ENCODE peak calls at places on chromosomes 4 and X, in five cellular contexts. One of them, this sample, is unnamed. For H3K9me3, the result is how much of the 10 kb centered on the place peaks cover.

GRCh38 chr4:78168029-78168428 is 110.9 kb downstream of the FRAS1 start:
- DNase-seq in breast epithelium: no peak
- DNase-seq in uterus: no peak
- DNase-seq in fibroblast of lung: no peak
- DNase-seq in heart left ventricle: no peak
- DNase-seq in this sample: no peak

GRCh38 chrX:24694825-24695224 is 1.1 kb downstream of the POLA1 start:
- DNase-seq in fibroblast of lung: no peak
- DNase-seq in breast epithelium: no peak
- DNase-seq in heart left ventricle: no peak
- DNase-seq in uterus: no peak
- DNase-seq in this sample: no peak

GRCh38 chr4:75004755-75005668 is 72.1 kb downstream of the PARM1 start:
- DNase-seq in breast epithelium: no peak
- DNase-seq in heart left ventricle: no peak
- DNase-seq in uterus: no peak
- DNase-seq in fibroblast of lung: peak
- DNase-seq in this sample: peak

GRCh38 chrX:79630033-79631009 is 263.2 kb upstream of the ITM2A start:
- DNase-seq in heart left ventricle: no peak
- DNase-seq in breast epithelium: no peak
- DNase-seq in uterus: no peak
- DNase-seq in fibroblast of lung: no peak
- DNase-seq in this sample: no peak

GRCh38 chr4:77963005-77963404 is 94.1 kb upstream of the FRAS1 start:
- DNase-seq in breast epithelium: no peak
- DNase-seq in fibroblast of lung: no peak
- DNase-seq in heart left ventricle: no peak
- DNase-seq in uterus: no peak
- DNase-seq in this sample: no peak

GRCh38 chr4:14168919-14169318 is 541.4 kb upstream of the BOD1L1 start:
- DNase-seq in fibroblast of lung: peak
- DNase-seq in breast epithelium: peak
- DNase-seq in uterus: peak
- DNase-seq in heart left ventricle: no peak
- DNase-seq in this sample: peak

GRCh38 chr4:139783761-139784484 is 118.3 kb downstream of the MGST2 start:
- DNase-seq in fibroblast of lung: peak
- DNase-seq in uterus: no peak
- DNase-seq in heart left ventricle: no peak
- DNase-seq in breast epithelium: peak
- DNase-seq in this sample: no peak

GRCh38 chrX:23616361-23616760 is 50.9 kb upstream of the PRDX4 start:
- DNase-seq in uterus: no peak
- DNase-seq in heart left ventricle: no peak
- DNase-seq in fibroblast of lung: peak
- DNase-seq in breast epithelium: no peak
- DNase-seq in this sample: no peak

GRCh38 chrX:49754238-49754857 is 58.6 kb upstream of the PAGE1 start:
- DNase-seq in breast epithelium: no peak
- DNase-seq in heart left ventricle: no peak
- DNase-seq in uterus: peak
- DNase-seq in fibroblast of lung: peak
- DNase-seq in this sample: peak

GRCh38 chr4:69467797-69468196 is 27.9 kb downstream of the UGT2B4 start:
- DNase-seq in breast epithelium: no peak
- DNase-seq in heart left ventricle: no peak
- DNase-seq in fibroblast of lung: no peak
- DNase-seq in uterus: no peak
- DNase-seq in this sample: no peak

GRCh38 chr4:108681321-108681809 is 31.0 kb downstream of the OSTC start:
- DNase-seq in breast epithelium: no peak
- DNase-seq in uterus: no peak
- DNase-seq in fibroblast of lung: no peak
- DNase-seq in heart left ventricle: no peak
- DNase-seq in this sample: no peak

GRCh38 chr4:85019411-85019810 is 52.9 kb upstream of the WDFY3 start:
- DNase-seq in uterus: no peak
- DNase-seq in heart left ventricle: no peak
- DNase-seq in fibroblast of lung: no peak
- DNase-seq in breast epithelium: no peak
- DNase-seq in this sample: no peak

GRCh38 chr4:82194329-82194728 is 179.5 kb downstream of the HNRNPD start:
- DNase-seq in heart left ventricle: no peak
- DNase-seq in breast epithelium: no peak
- DNase-seq in uterus: no peak
- DNase-seq in fibroblast of lung: no peak
- DNase-seq in this sample: no peak

GRCh38 chrX:102835504-102836146 is 101.4 kb upstream of the RAB40AL start:
- DNase-seq in heart left ventricle: no peak
- DNase-seq in breast epithelium: no peak
- DNase-seq in fibroblast of lung: no peak
- DNase-seq in uterus: no peak
- DNase-seq in this sample: no peak

GRCh38 chr4:8238061-8238511 is 31.5 kb upstream of the HTRA3 start:
- DNase-seq in breast epithelium: no peak
- DNase-seq in heart left ventricle: no peak
- DNase-seq in fibroblast of lung: no peak
- DNase-seq in uterus: no peak
- DNase-seq in this sample: no peak

GRCh38 chr4:33334416-33334815 is 2614.2 kb downstream of the PCDH7 start:
- DNase-seq in heart left ventricle: no peak
- DNase-seq in fibroblast of lung: no peak
- DNase-seq in breast epithelium: no peak
- DNase-seq in uterus: no peak
- DNase-seq in this sample: no peak

GRCh38 chrX:40459576-40460158 is 121.1 kb upstream of the ATP6AP2 start:
- DNase-seq in breast epithelium: no peak
- DNase-seq in heart left ventricle: no peak
- DNase-seq in fibroblast of lung: no peak
- DNase-seq in uterus: no peak
- DNase-seq in this sample: no peak

GRCh38 chr4:2936773-2937145 is 26.4 kb downstream of the NOP14 start:
- DNase-seq in heart left ventricle: peak
- DNase-seq in breast epithelium: peak
- DNase-seq in fibroblast of lung: peak
- DNase-seq in uterus: no peak
- DNase-seq in this sample: peak

GRCh38 chr4:184424279-184424678 is 50.1 kb downstream of the IRF2 start:
- DNase-seq in breast epithelium: no peak
- DNase-seq in heart left ventricle: no peak
- DNase-seq in uterus: no peak
- DNase-seq in fibroblast of lung: no peak
- DNase-seq in this sample: no peak

GRCh38 chr4:8592366-8593267 is at the start of gene CPZ:
- DNase-seq in uterus: peak
- DNase-seq in heart left ventricle: peak
- DNase-seq in fibroblast of lung: peak
- DNase-seq in breast epithelium: no peak
- DNase-seq in this sample: no peak

GRCh38 chrX:1239681-1240142 is 27.3 kb upstream of the CRLF2 start:
- DNase-seq in heart left ventricle: peak
- DNase-seq in fibroblast of lung: no peak
- DNase-seq in uterus: peak
- DNase-seq in breast epithelium: peak
- DNase-seq in this sample: peak

GRCh38 chr4:61520176-61520575 is 320.1 kb downstream of the ADGRL3 start:
- DNase-seq in uterus: no peak
- DNase-seq in breast epithelium: no peak
- DNase-seq in fibroblast of lung: peak
- DNase-seq in heart left ventricle: no peak
- DNase-seq in this sample: no peak

GRCh38 chr4:6492027-6492590 is 19.7 kb upstream of the PPP2R2C start:
- DNase-seq in heart left ventricle: no peak
- DNase-seq in breast epithelium: no peak
- DNase-seq in uterus: no peak
- DNase-seq in fibroblast of lung: no peak
- DNase-seq in this sample: no peak

GRCh38 chr4:182250446-182250845 is 7.2 kb downstream of the TENM3 start:
- DNase-seq in fibroblast of lung: peak
- DNase-seq in heart left ventricle: no peak
- DNase-seq in uterus: no peak
- DNase-seq in breast epithelium: no peak
- DNase-seq in this sample: no peak

GRCh38 chrX:10939384-10939783 is 171.7 kb upstream of the HCCS start:
- DNase-seq in heart left ventricle: no peak
- DNase-seq in uterus: no peak
- DNase-seq in breast epithelium: no peak
- DNase-seq in fibroblast of lung: peak
- DNase-seq in this sample: no peak

GRCh38 chr4:107870916-107871786 is 46.4 kb downstream of the SGMS2 start:
- DNase-seq in breast epithelium: no peak
- DNase-seq in uterus: no peak
- DNase-seq in heart left ventricle: no peak
- DNase-seq in fibroblast of lung: peak
- DNase-seq in this sample: no peak

GRCh38 chr4:143381171-143382118 is 44.8 kb downstream of the GAB1 start:
- DNase-seq in breast epithelium: peak
- DNase-seq in fibroblast of lung: peak
- DNase-seq in heart left ventricle: peak
- DNase-seq in uterus: peak
- DNase-seq in this sample: peak

GRCh38 chrX:154541896-154542722 is 4.5 kb downstream of the G6PD start:
- DNase-seq in uterus: peak
- DNase-seq in heart left ventricle: peak
- DNase-seq in fibroblast of lung: peak
- DNase-seq in breast epithelium: peak
- DNase-seq in this sample: peak

GRCh38 chrX:38560776-38561125 is 591 bp upstream of the TSPAN7 start:
- DNase-seq in heart left ventricle: no peak
- DNase-seq in breast epithelium: no peak
- DNase-seq in uterus: no peak
- DNase-seq in fibroblast of lung: no peak
- DNase-seq in this sample: no peak

GRCh38 chrX:38561126-38561868 is at the start of gene TSPAN7:
- DNase-seq in uterus: peak
- DNase-seq in fibroblast of lung: peak
- DNase-seq in breast epithelium: peak
- DNase-seq in heart left ventricle: peak
- DNase-seq in this sample: peak

GRCh38 chrX:38563006-38563405 is 1.7 kb downstream of the TSPAN7 start:
- DNase-seq in breast epithelium: no peak
- DNase-seq in fibroblast of lung: no peak
- DNase-seq in uterus: no peak
- DNase-seq in heart left ventricle: no peak
- DNase-seq in this sample: no peak

GRCh38 chrX:38558681-38559080 is 2.7 kb upstream of the TSPAN7 start:
- DNase-seq in fibroblast of lung: no peak
- DNase-seq in uterus: no peak
- DNase-seq in heart left ventricle: no peak
- DNase-seq in breast epithelium: no peak
- DNase-seq in this sample: no peak

GRCh38 chrX:38561951-38562719 is 793 bp downstream of the TSPAN7 start:
- DNase-seq in fibroblast of lung: no peak
- DNase-seq in breast epithelium: no peak
- DNase-seq in uterus: peak
- DNase-seq in heart left ventricle: peak
- DNase-seq in this sample: peak
- H3K9me3 ChIP-seq in fibroblast of lung: under half
- H3K9me3 ChIP-seq in breast epithelium: under half
- H3K9me3 ChIP-seq in uterus: under half
- H3K9me3 ChIP-seq in heart left ventricle: under half
- H3K9me3 ChIP-seq in this sample: under half

GRCh38 chrX:66020578-66021406 is 19.1 kb downstream of the VSIG4 start:
- DNase-seq in heart left ventricle: no peak
- DNase-seq in fibroblast of lung: no peak
- DNase-seq in uterus: no peak
- DNase-seq in breast epithelium: no peak
- DNase-seq in this sample: no peak

GRCh38 chrX:66017659-66018170 is 22.2 kb downstream of the VSIG4 start:
- DNase-seq in uterus: no peak
- DNase-seq in breast epithelium: no peak
- DNase-seq in fibroblast of lung: no peak
- DNase-seq in heart left ventricle: no peak
- DNase-seq in this sample: no peak

GRCh38 chrX:66018585-66019309 is 21.1 kb downstream of the VSIG4 start:
- DNase-seq in heart left ventricle: no peak
- DNase-seq in breast epithelium: no peak
- DNase-seq in fibroblast of lung: no peak
- DNase-seq in uterus: no peak
- DNase-seq in this sample: no peak

GRCh38 chrX:66019974-66020373 is 19.9 kb downstream of the VSIG4 start:
- DNase-seq in uterus: no peak
- DNase-seq in fibroblast of lung: no peak
- DNase-seq in breast epithelium: no peak
- DNase-seq in heart left ventricle: no peak
- DNase-seq in this sample: no peak

DNA sequence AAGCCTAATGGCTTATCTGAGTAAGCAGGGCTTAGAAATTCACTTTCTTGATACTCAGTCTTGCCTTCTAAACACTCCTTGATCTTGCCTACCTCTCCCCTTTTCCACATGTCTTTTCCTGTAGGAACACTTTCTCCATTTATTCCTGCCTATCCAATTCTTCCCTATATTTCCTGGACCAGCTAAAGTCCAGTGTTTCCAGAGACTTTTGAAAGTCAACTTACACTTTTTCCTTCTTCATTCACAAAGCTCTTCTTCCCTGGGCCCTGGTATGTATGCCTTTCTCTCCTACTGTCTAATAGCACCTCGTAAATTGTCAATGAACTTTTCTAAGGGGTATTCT is 20.6 kb downstream of the VSIG4 start:
- DNase-seq in uterus: no peak
- DNase-seq in heart left ventricle: no peak
- DNase-seq in fibroblast of lung: no peak
- DNase-seq in breast epithelium: no peak
- DNase-seq in this sample: no peak
- H3K9me3 ChIP-seq in uterus: under half
- H3K9me3 ChIP-seq in heart left ventricle: under half
- H3K9me3 ChIP-seq in fibroblast of lung: under half
- H3K9me3 ChIP-seq in breast epithelium: under half
- H3K9me3 ChIP-seq in this sample: under half

GRCh38 chrX:152946681-152947080 is 47.2 kb downstream of the PNMA5 start:
- DNase-seq in fibroblast of lung: no peak
- DNase-seq in uterus: no peak
- DNase-seq in breast epithelium: no peak
- DNase-seq in heart left ventricle: no peak
- DNase-seq in this sample: no peak
- H3K9me3 ChIP-seq in fibroblast of lung: under half
- H3K9me3 ChIP-seq in uterus: under half
- H3K9me3 ChIP-seq in breast epithelium: under half
- H3K9me3 ChIP-seq in heart left ventricle: under half
- H3K9me3 ChIP-seq in this sample: under half

GRCh38 chrX:47637546-47638195 is 7.9 kb upstream of the CFP start:
- DNase-seq in heart left ventricle: no peak
- DNase-seq in breast epithelium: no peak
- DNase-seq in uterus: no peak
- DNase-seq in fibroblast of lung: peak
- DNase-seq in this sample: peak

GRCh38 chrX:47633671-47634590 is 4.2 kb upstream of the CFP start:
- DNase-seq in breast epithelium: no peak
- DNase-seq in uterus: no peak
- DNase-seq in fibroblast of lung: peak
- DNase-seq in heart left ventricle: no peak
- DNase-seq in this sample: no peak

GRCh38 chrX:47632664-47633063 is 2.9 kb upstream of the CFP start:
- DNase-seq in breast epithelium: no peak
- DNase-seq in fibroblast of lung: no peak
- DNase-seq in uterus: no peak
- DNase-seq in heart left ventricle: no peak
- DNase-seq in this sample: no peak

GRCh38 chrX:47631676-47632075 is 1.9 kb upstream of the CFP start:
- DNase-seq in fibroblast of lung: no peak
- DNase-seq in breast epithelium: no peak
- DNase-seq in heart left ventricle: no peak
- DNase-seq in uterus: no peak
- DNase-seq in this sample: no peak

GRCh38 chrX:47634871-47635575 is 5.3 kb upstream of the CFP start:
- DNase-seq in fibroblast of lung: no peak
- DNase-seq in heart left ventricle: no peak
- DNase-seq in breast epithelium: no peak
- DNase-seq in uterus: no peak
- DNase-seq in this sample: no peak
- H3K9me3 ChIP-seq in fibroblast of lung: under half
- H3K9me3 ChIP-seq in heart left ventricle: under half
- H3K9me3 ChIP-seq in breast epithelium: under half
- H3K9me3 ChIP-seq in uterus: under half
- H3K9me3 ChIP-seq in this sample: under half

This sample was measured in left ventricle myocardium inferior.